ENCODE peak calls at places on chromosomes 7 and 10, in eight cellular contexts. L is GM23248, H is fibroblast of lung, Y is endothelial cell of umbilical vein, R is HCT116, S is neural progenitor cell, O is H1, C is GM12878. A is an unnamed sample. For H3K4me1, the result is how much of the 10 kb centered on the place peaks cover.

GRCh38 chr7:130844811-130845580 is 111.0 kb upstream of the KLF14 start:
- DNase-seq in O (no peak), R (peak), S (no peak), L (peak), H (peak), Y (no peak), C (no peak), A (peak)

GRCh38 chr7:104836976-104837375 is 177.0 kb upstream of the KMT2E start:
- DNase-seq in R (no peak), H (no peak), S (no peak), L (no peak), O (no peak), Y (no peak), C (no peak), A (no peak)

GRCh38 chr10:54843932-54844331 is 42.9 kb upstream of the PCDH15 start:
- DNase-seq in H (no peak), S (no peak), C (no peak), Y (peak), O (no peak), R (no peak), L (no peak), A (peak)

GRCh38 chr10:133087679-133088523 is at the start of gene ADGRA1:
- DNase-seq in L (peak), R (no peak), O (no peak), S (peak), C (no peak), Y (no peak), H (no peak), A (no peak)

GRCh38 chr10:102718220-102718619 is 3.8 kb downstream of the SFXN2 start:
- DNase-seq in Y (peak), C (no peak), S (peak), H (peak), R (no peak), L (peak), O (no peak), A (peak)

GRCh38 chr7:32890553-32891045 is 961 bp downstream of the KBTBD2 start:
- DNase-seq in Y (no peak), R (peak), S (peak), L (peak), C (peak), O (no peak), H (peak), A (peak)

GRCh38 chr7:25262586-25262985 is 34.3 kb upstream of the NPVF start:
- DNase-seq in R (no peak), L (no peak), Y (no peak), O (no peak), S (no peak), H (no peak), C (no peak), A (peak)

GRCh38 chr7:18294408-18294807 is 201.1 kb upstream of the HDAC9 start:
- DNase-seq in R (no peak), C (no peak), Y (no peak), H (no peak), O (no peak), S (no peak), L (no peak), A (no peak)

GRCh38 chr10:104777086-104777799 is 136.2 kb downstream of the SORCS3 start:
- DNase-seq in Y (no peak), H (no peak), L (no peak), R (no peak), O (no peak), C (no peak), S (peak), A (no peak)

GRCh38 chr10:33773895-33774480 is 439.5 kb upstream of the NRP1 start:
- DNase-seq in Y (no peak), L (no peak), R (no peak), O (no peak), H (no peak), S (no peak), C (no peak), A (no peak)

GRCh38 chr10:29522038-29522855 is 112.5 kb downstream of the SVIL start:
- DNase-seq in S (no peak), R (no peak), Y (no peak), L (no peak), O (no peak), C (no peak), H (peak), A (peak)

GRCh38 chr10:116866987-116867595 is 17.8 kb downstream of the ENO4 start:
- DNase-seq in R (no peak), C (no peak), S (no peak), Y (no peak), O (no peak), L (peak), H (peak), A (peak)

GRCh38 chr10:110083884-110084283 is 76.1 kb downstream of the ADD3 start:
- DNase-seq in H (peak), Y (peak), C (no peak), R (no peak), O (no peak), S (no peak), L (peak), A (peak)

GRCh38 chr10:122062831-122063674 is 74.1 kb downstream of the TACC2 start:
- DNase-seq in O (peak), R (peak), S (peak), L (peak), Y (peak), C (no peak), H (peak), A (peak)
- H3K9ac ChIP-seq in O (peak), R (peak), S (no peak), L (peak), Y (no peak), C (no peak), H (no peak), A (peak)

DNA sequence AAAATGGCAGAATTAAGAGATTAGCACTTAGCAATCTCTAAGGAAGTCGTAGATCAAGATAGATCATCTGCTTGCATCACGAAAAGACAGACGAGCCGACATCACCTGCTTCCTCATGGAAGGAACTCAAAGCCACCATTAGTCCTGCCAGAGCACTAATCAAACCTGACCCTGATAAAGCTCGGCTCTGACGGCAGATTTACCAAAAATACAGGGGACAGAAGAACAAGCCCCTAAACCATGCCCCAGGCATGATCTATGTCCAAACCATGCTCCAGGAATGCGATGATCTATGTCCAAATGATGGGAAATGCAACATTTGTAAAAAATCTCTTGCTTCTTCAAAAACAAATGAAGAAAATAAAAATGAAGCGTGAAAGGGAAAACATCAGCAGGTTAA is 182.8 kb downstream of the TCERG1L start:
- DNase-seq in L (no peak), O (no peak), S (no peak), R (no peak), C (no peak), H (no peak), Y (no peak), A (no peak)
- H3K4me1 ChIP-seq in L (under half), O (under half), S (under half), R (under half), C (under half), H (under half), Y (under half), A (under half)

GRCh38 chr7:521221-522070 is 1.8 kb upstream of the PDGFA start:
- DNase-seq in O (no peak), S (peak), C (no peak), R (no peak), H (no peak), L (peak), Y (peak), A (no peak)
- TF ChIP-seq EZH2 in O (peak), S (no peak), C (no peak), R (no peak), H (no peak), L (peak), Y (peak), A (no peak)

GRCh38 chr7:75578081-75578480 is 86.0 kb downstream of the SPDYE5 start:
- DNase-seq in S (no peak), R (no peak), Y (no peak), C (no peak), H (no peak), L (no peak), O (no peak), A (no peak)
- H3K9ac ChIP-seq in S (no peak), R (no peak), Y (no peak), C (no peak), H (no peak), L (no peak), O (no peak), A (no peak)